ENCODE peak calls at places on chromosomes 11 and 22, in four cellular contexts. V is thoracic aorta; X is chondrocyte; Y is naive thymus-derived CD8-positive, alpha-beta T cell. K is an unnamed sample.

GRCh38 chr11:59429924-59430516 is 3.8 kb upstream of the OR5A2 start:
- DNase-seq in Y (peak), X (no peak), V (no peak), K (no peak)

GRCh38 chr22:28978863-28979799 is 82.5 kb downstream of the C22orf31 start:
- DNase-seq in Y (no peak), X (no peak), V (no peak), K (no peak)

GRCh38 chr11:19433791-19434190 is 193.0 kb upstream of the E2F8 start:
- DNase-seq in Y (no peak), V (no peak), X (no peak), K (no peak)

GRCh38 chr11:128603003-128603715 is 15.8 kb upstream of the ETS1 start:
- DNase-seq in V (no peak), Y (no peak), X (no peak), K (no peak)

GRCh38 chr22:28402539-28402938 is 277.1 kb downstream of the TTC28 start:
- DNase-seq in V (no peak), Y (no peak), X (no peak), K (no peak)

GRCh38 chr11:35324981-35325380 is 94.4 kb downstream of the SLC1A2 start:
- DNase-seq in V (no peak), X (no peak), Y (no peak), K (no peak)

GRCh38 chr22:27065259-27065658 is 407.9 kb downstream of the MIAT start:
- DNase-seq in Y (no peak), X (no peak), V (no peak), K (no peak)

GRCh38 chr11:110428040-110428439 is 1.7 kb upstream of the FDX1 start:
- DNase-seq in V (no peak), X (no peak), Y (no peak), K (no peak)

GRCh38 chr11:9313648-9314290 is 624 bp downstream of the TMEM41B start:
- DNase-seq in V (no peak), X (no peak), Y (no peak), K (peak)

GRCh38 chr11:64264371-64264852 is 13.1 kb downstream of the PLCB3 start:
- DNase-seq in X (no peak), Y (no peak), V (no peak), K (no peak)

GRCh38 chr11:47641585-47642098 is 717 bp downstream of the MTCH2 start:
- DNase-seq in Y (no peak), V (no peak), X (no peak), K (no peak)

GRCh38 chr22:46453006-46453828 is 84.2 kb downstream of the CELSR1 start:
- DNase-seq in V (no peak), X (peak), Y (no peak), K (no peak)

GRCh38 chr22:35950262-35950661 is 78.4 kb downstream of the RBFOX2 start:
- DNase-seq in Y (no peak), X (no peak), V (no peak), K (no peak)

GRCh38 chr11:10255388-10256125 is 38.5 kb downstream of the SBF2 start:
- DNase-seq in V (no peak), Y (no peak), X (no peak), K (no peak)

GRCh38 chr11:368414-369335 is 624 bp upstream of the B4GALNT4 start:
- DNase-seq in X (peak), Y (no peak), V (no peak), K (no peak)

GRCh38 chr11:12756101-12756500 is 81.9 kb downstream of the TEAD1 start:
- DNase-seq in X (no peak), V (no peak), Y (no peak), K (no peak)

GRCh38 chr22:50165438-50166123 is 5.0 kb upstream of the PANX2 start:
- DNase-seq in V (no peak), Y (no peak), X (no peak), K (no peak)

GRCh38 chr22:46789992-46790391 is 27.5 kb downstream of the TBC1D22A start:
- DNase-seq in Y (no peak), V (no peak), X (no peak), K (no peak)

GRCh38 chr11:69718147-69718546 is 14.3 kb upstream of the FGF19 start:
- DNase-seq in X (no peak), V (no peak), Y (no peak), K (no peak)

GRCh38 chr22:21837184-21837979 is 30.1 kb downstream of the MAPK1 start:
- DNase-seq in V (no peak), Y (no peak), X (no peak), K (no peak)

GRCh38 chr11:75845324-75845723 is 30.3 kb downstream of the UVRAG start:
- DNase-seq in Y (no peak), X (no peak), V (no peak), K (no peak)

GRCh38 chr22:42720263-42721044 is at the start of gene A4GALT:
- DNase-seq in X (no peak), V (no peak), Y (no peak), K (no peak)

GRCh38 chr11:17921620-17922473 is 91.0 kb downstream of the SERGEF start:
- DNase-seq in X (no peak), V (no peak), Y (no peak), K (no peak)

GRCh38 chr11:28559497-28559896 is 451.3 kb downstream of the METTL15 start:
- DNase-seq in Y (no peak), V (no peak), X (no peak), K (no peak)

GRCh38 chr11:45459501-45459900 is 173.4 kb upstream of the SYT13 start:
- DNase-seq in X (no peak), V (no peak), Y (no peak), K (no peak)

GRCh38 chr11:128711136-128711535 is 17.3 kb downstream of the FLI1 start:
- DNase-seq in V (no peak), Y (no peak), X (no peak), K (no peak)

GRCh38 chr11:46942172-46942571 is 5.6 kb downstream of the CSTPP1 start:
- DNase-seq in X (no peak), Y (no peak), V (no peak), K (peak)

K was measured in Peyer's patch.